ENCODE peak calls at places on chromosomes 11 and 22, in nine cellular contexts. I, T, G, J, U, P, V, W and A are unnamed samples.
A peak's percentile ranks its signal among the peaks of the same experiment; 100 is the strongest.

GRCh38 chr11:133711545-133711944 is 133.8 kb downstream of the SPATA19 start:
- DNase-seq in T (no peak), V (no peak), I (no peak), G (no peak), P (no peak), J (no peak), W (no peak), U (no peak), A (no peak)

GRCh38 chr11:110130642-110131238 is 37.5 kb downstream of the ZC3H12C start:
- DNase-seq in G (peak; percentile 42), J (peak; percentile 49), W (peak; percentile 86), P (no peak), U (peak; percentile 44), T (no peak), V (peak; percentile 87), I (peak; percentile 86), A (peak; percentile 80)

GRCh38 chr11:19800162-19800561 is 87.5 kb downstream of the NAV2 start:
- DNase-seq in T (no peak), G (no peak), U (peak; percentile 60), P (no peak), V (no peak), J (no peak), I (no peak), W (no peak), A (no peak)

GRCh38 chr11:83819936-83820549 is 533.9 kb upstream of the CCDC90B start:
- DNase-seq in P (peak; percentile 68), V (peak; percentile 62), I (peak; percentile 55), U (peak; percentile 58), W (peak; percentile 18), T (peak; percentile 35), G (no peak), J (peak; percentile 29), A (no peak)

GRCh38 chr11:74870485-74870884 is 78.4 kb downstream of the XRRA1 start:
- DNase-seq in U (peak; percentile 78), J (peak; percentile 18), I (peak; percentile 16), T (peak; percentile 10), V (peak; percentile 35), W (no peak), P (peak; percentile 61), G (no peak), A (no peak)

GRCh38 chr22:25488244-25489020 is 76.0 kb upstream of the GRK3 start:
- DNase-seq in G (no peak), P (peak; percentile 71), T (peak; percentile 79), I (peak; percentile 82), W (no peak), J (peak; percentile 25), V (peak; percentile 88), U (no peak), A (no peak)

GRCh38 chr11:32188785-32189184 is 97.9 kb downstream of the RCN1 start:
- DNase-seq in T (no peak), W (no peak), V (no peak), G (no peak), P (no peak), I (no peak), U (peak; percentile 57), J (no peak), A (no peak)

GRCh38 chr11:66686100-66686785 is 8.6 kb upstream of the RBM4B start:
- DNase-seq in J (no peak), I (no peak), P (no peak), G (no peak), W (no peak), U (no peak), T (no peak), V (no peak), A (peak; percentile 79)

GRCh38 chr11:109308551-109308950 is 113.4 kb upstream of the C11orf87 start:
- DNase-seq in I (no peak), P (no peak), G (no peak), V (no peak), W (no peak), J (no peak), U (no peak), T (no peak), A (no peak)

GRCh38 chr22:30253205-30253852 is 6.8 kb upstream of the LIF start:
- DNase-seq in W (no peak), G (no peak), J (peak; percentile 84), V (peak; percentile 77), P (no peak), U (no peak), T (no peak), I (peak; percentile 69), A (no peak)

GRCh38 chr11:1153951-1154487 is 3.7 kb upstream of the MUC5AC start:
- DNase-seq in W (no peak), U (no peak), T (peak; percentile 63), P (peak; percentile 89), V (peak; percentile 94), G (peak; percentile 26), J (peak; percentile 31), I (peak; percentile 90), A (no peak)

GRCh38 chr11:78149646-78150045 is 10.2 kb upstream of the ALG8 start:
- DNase-seq in P (peak; percentile 62), W (no peak), U (no peak), V (peak; percentile 54), J (no peak), G (no peak), T (no peak), I (peak; percentile 43), A (no peak)

GRCh38 chr22:24162377-24162927 is 18.8 kb upstream of the SUSD2 start:
- DNase-seq in P (no peak), W (no peak), U (no peak), J (no peak), T (no peak), I (no peak), V (no peak), G (no peak), A (no peak)

GRCh38 chr11:64038500-64038899 is 2.8 kb downstream of the FLRT1 start:
- DNase-seq in T (no peak), G (no peak), I (no peak), V (no peak), J (no peak), U (no peak), W (no peak), P (no peak), A (no peak)

GRCh38 chr22:42967933-42968332 is 47.0 kb downstream of the PACSIN2 start:
- DNase-seq in W (no peak), U (no peak), P (no peak), I (no peak), J (no peak), G (no peak), T (no peak), V (no peak), A (no peak)

GRCh38 chr11:70547821-70548670 is 149.7 kb downstream of the CTTN start:
- DNase-seq in P (no peak), T (no peak), U (no peak), I (no peak), W (no peak), G (no peak), J (peak; percentile 94), V (no peak), A (no peak)

DNA sequence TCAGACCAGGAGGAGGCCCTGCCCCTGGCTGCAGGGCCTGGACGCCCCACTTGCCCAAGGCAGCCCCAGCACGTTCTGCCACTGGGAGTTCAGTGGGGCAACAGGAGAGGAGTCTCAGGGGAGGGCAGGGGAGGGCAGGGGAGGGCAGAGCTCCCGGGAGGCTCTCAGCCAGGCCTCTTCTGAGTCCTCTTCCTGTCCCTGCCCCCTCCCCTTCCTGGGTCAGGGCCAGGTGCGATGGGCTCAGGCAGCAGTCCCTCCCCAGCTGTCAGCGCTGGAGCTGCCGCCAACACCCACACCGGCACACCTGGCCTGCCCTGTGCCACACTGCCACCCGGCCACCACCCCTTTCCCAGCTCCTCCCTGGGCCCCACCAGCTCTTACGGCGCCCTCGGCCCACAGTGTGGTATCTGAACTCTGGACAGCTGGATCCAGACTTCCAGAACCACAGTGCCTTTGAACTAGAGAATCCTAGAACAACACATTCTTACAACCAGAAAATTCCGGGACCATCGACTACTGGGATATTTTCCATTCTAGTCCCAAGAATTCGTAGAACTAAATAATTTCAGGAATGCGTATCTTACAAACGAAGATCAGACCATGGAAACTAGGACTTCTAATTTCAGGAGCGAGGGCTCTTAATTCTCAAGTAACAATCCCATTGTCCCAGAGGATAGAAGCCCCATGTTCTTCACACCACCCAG is 21.8 kb downstream of the RPL3 start:
- DNase-seq in G (no peak), P (peak; percentile 26), W (no peak), J (no peak), I (peak; percentile 46), V (peak; percentile 59), U (peak; percentile 70), T (no peak), A (no peak)
- H3K4me2 ChIP-seq in G (no peak overlapping the region), P (no peak overlapping the region), W (no peak overlapping the region), J (no peak overlapping the region), I (peak overlapping the region; percentile 23), V (no peak overlapping the region), U (no peak overlapping the region), T (peak overlapping the region; percentile 50), A (peak overlapping the region; percentile 3)

DNA sequence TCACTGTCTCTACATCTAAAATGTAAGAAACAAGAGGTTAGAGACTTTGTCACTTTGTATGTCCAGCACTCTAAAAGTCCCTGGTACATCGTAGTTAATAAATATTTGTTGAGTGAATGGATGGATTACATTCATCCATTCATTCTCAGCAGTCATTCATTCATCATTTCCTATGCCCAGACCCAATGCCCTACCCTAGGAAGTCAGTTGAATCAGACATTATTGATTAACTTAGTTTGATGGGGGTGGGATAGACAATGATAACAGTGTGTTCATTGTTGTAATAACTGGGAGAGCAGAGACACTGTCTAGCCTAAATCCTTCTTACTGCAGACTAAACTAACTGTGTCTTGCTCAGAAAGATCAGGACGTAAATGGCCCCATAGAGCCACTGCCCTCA is 1.2 kb upstream of the CENPM start:
- DNase-seq in U (no peak), V (no peak), J (no peak), W (no peak), G (no peak), P (no peak), I (no peak), T (no peak), A (no peak)
- H3K4me2 ChIP-seq in U (no peak overlapping the region), V (no peak overlapping the region), J (no peak overlapping the region), W (no peak overlapping the region), G (no peak overlapping the region), P (no peak overlapping the region), I (no peak overlapping the region), T (peak overlapping the region; percentile 94), A (no peak overlapping the region)

GRCh38 chr11:88655163-88655562 is 317.6 kb upstream of the CTSC start:
- DNase-seq in P (no peak), U (no peak), G (no peak), I (no peak), W (no peak), T (no peak), V (no peak), J (no peak), A (no peak)

GRCh38 chr11:88651556-88651955 is 314.0 kb upstream of the CTSC start:
- DNase-seq in I (no peak), V (no peak), W (no peak), G (no peak), J (no peak), U (no peak), T (no peak), P (no peak), A (no peak)

GRCh38 chr11:88656315-88656714 is 318.8 kb upstream of the CTSC start:
- DNase-seq in I (no peak), T (no peak), G (no peak), V (no peak), U (no peak), J (no peak), W (no peak), P (no peak), A (no peak)

GRCh38 chr11:88656960-88657738 is 319.6 kb upstream of the CTSC start:
- DNase-seq in P (no peak), V (no peak), T (no peak), J (no peak), I (no peak), W (no peak), G (no peak), U (no peak), A (no peak)
- H3K4me2 ChIP-seq in P (no peak overlapping the region), V (peak overlapping the region; percentile 56), T (peak overlapping the region; percentile 10), J (no peak overlapping the region), I (no peak overlapping the region), W (no peak overlapping the region), G (no peak overlapping the region), U (no peak overlapping the region), A (no peak overlapping the region)

GRCh38 chr11:124769804-124770774 is 8.0 kb upstream of the ESAM start:
- DNase-seq in U (no peak), J (no peak), I (peak; percentile 25), V (peak; percentile 61), T (peak; percentile 35), P (peak; percentile 68), G (no peak), W (no peak), A (no peak)
- H3K4me2 ChIP-seq in U (no peak overlapping the region), J (peak overlapping the region; percentile 16), I (peak overlapping the region; percentile 63), V (no peak overlapping the region), T (peak overlapping the region; percentile 73), P (no peak overlapping the region), G (no peak overlapping the region), W (no peak overlapping the region), A (no peak overlapping the region)